ENCODE peak calls at places on chromosome 14, in four cellular contexts. V is astrocyte of the cerebellum, X is cardiac fibroblast, Z is GM13977. A is an unnamed sample.

GRCh38 chr14:70281938-70282337 is 77.5 kb downstream of the COX16 start:
- DNase-seq in V (no peak), X (no peak), Z (no peak), A (no peak)

GRCh38 chr14:41404121-41404520 is 202.6 kb upstream of the LRFN5 start:
- DNase-seq in X (peak), Z (no peak), V (no peak), A (no peak)

GRCh38 chr14:49549881-49550280 is 36.3 kb downstream of the RPS29 start:
- DNase-seq in Z (no peak), X (no peak), V (no peak), A (no peak)

GRCh38 chr14:76500011-76500410 is 124.1 kb downstream of the ESRRB start:
- DNase-seq in Z (no peak), X (peak), V (no peak), A (no peak)

GRCh38 chr14:100341301-100342031 is 18.3 kb downstream of the SLC25A47 start:
- DNase-seq in X (peak), Z (peak), V (peak), A (peak)

GRCh38 chr14:106556665-106557289 is 1030.4 kb downstream of the TMEM121 start:
- DNase-seq in X (no peak), V (no peak), Z (peak), A (no peak)

GRCh38 chr14:100132903-100133510 is 26.4 kb downstream of the DEGS2 start:
- DNase-seq in V (no peak), Z (no peak), X (no peak), A (peak)

GRCh38 chr14:53356361-53357150 is 203.4 kb upstream of the DDHD1 start:
- DNase-seq in V (no peak), X (no peak), Z (no peak), A (no peak)

GRCh38 chr14:31933716-31934115 is 143.4 kb upstream of the ARHGAP5 start:
- DNase-seq in V (no peak), X (peak), Z (no peak), A (no peak)

GRCh38 chr14:33848706-33849454 is 102.0 kb downstream of the EGLN3 start:
- DNase-seq in X (peak), Z (no peak), V (peak), A (no peak)

GRCh38 chr14:61025239-61026223 is 44.5 kb downstream of the SLC38A6 start:
- DNase-seq in Z (peak), V (peak), X (peak), A (peak)

GRCh38 chr14:103445783-103446182 is 60.6 kb downstream of the MARK3 start:
- DNase-seq in Z (no peak), X (no peak), V (no peak), A (no peak)

GRCh38 chr14:104684449-104684821 is 5.0 kb upstream of the INF2 start:
- DNase-seq in X (no peak), V (no peak), Z (no peak), A (no peak)

GRCh38 chr14:74400328-74400727 is 25.7 kb downstream of the SYNDIG1L start:
- DNase-seq in V (no peak), Z (no peak), X (peak), A (no peak)

GRCh38 chr14:30655124-30655523 is 33.0 kb downstream of the SCFD1 start:
- DNase-seq in X (no peak), Z (no peak), V (no peak), A (no peak)

GRCh38 chr14:62159314-62159713 is 397.1 kb downstream of the SNAPC1 start:
- DNase-seq in X (no peak), V (no peak), Z (no peak), A (no peak)

GRCh38 chr14:24398943-24399801 is at the start of gene NYNRIN:
- DNase-seq in Z (no peak), V (no peak), X (no peak), A (peak)